ENCODE peak calls at places on chromosome 14, in five cellular contexts. M, X, S, Z and L are unnamed samples.

GRCh38 chr14:59464651-59465569 is at the start of gene GPR135:
- DNase-seq in S (peak; percentile 79), Z (peak; percentile 66), X (no peak), M (peak; percentile 41), L (peak; percentile 71)

GRCh38 chr14:58846682-58847465 is 209.1 kb downstream of the DACT1 start:
- DNase-seq in X (no peak), Z (no peak), S (no peak), M (no peak), L (no peak)

GRCh38 chr14:46197856-46198255 is 453.7 kb downstream of the RPL10L start:
- DNase-seq in S (no peak), Z (no peak), M (no peak), X (no peak), L (no peak)

GRCh38 chr14:97644365-97644764 is 847.2 kb downstream of the VRK1 start:
- DNase-seq in X (no peak), Z (no peak), M (no peak), S (no peak), L (no peak)

GRCh38 chr14:65332141-65332871 is 80.2 kb upstream of the FUT8 start:
- DNase-seq in M (no peak), X (no peak), Z (no peak), S (no peak), L (peak; percentile 11)

GRCh38 chr14:94665121-94665520 is 52.9 kb downstream of the SERPINA3 start:
- DNase-seq in S (no peak), Z (no peak), X (no peak), M (no peak), L (peak; percentile 20)

GRCh38 chr14:20998139-20998538 is 954 bp upstream of the SLC39A2 start:
- DNase-seq in S (no peak), X (no peak), Z (no peak), M (no peak), L (no peak)

GRCh38 chr14:31205681-31206535 is 1.7 kb downstream of the HECTD1 start:
- DNase-seq in X (no peak), S (peak; percentile 11), Z (peak; percentile 78), M (no peak), L (peak; percentile 43)

GRCh38 chr14:38400751-38401150 is 144.9 kb upstream of the CLEC14A start:
- DNase-seq in Z (no peak), M (no peak), X (no peak), S (no peak), L (no peak)

GRCh38 chr14:55416866-55417265 is 5.2 kb upstream of the ATG14 start:
- DNase-seq in X (no peak), M (no peak), Z (peak; percentile 18), S (no peak), L (peak; percentile 30)

GRCh38 chr14:99447739-99448138 is 32.9 kb downstream of the SETD3 start:
- DNase-seq in M (no peak), X (no peak), S (no peak), Z (no peak), L (no peak)

GRCh38 chr14:69013943-69014782 is 35.1 kb upstream of the ACTN1 start:
- DNase-seq in Z (peak; percentile 90), M (no peak), S (no peak), X (no peak), L (peak; percentile 56)

GRCh38 chr14:68283378-68284123 is 464.0 kb downstream of the RAD51B start:
- DNase-seq in X (peak; percentile 35), M (peak; percentile 41), Z (no peak), S (no peak), L (peak; percentile 36)

GRCh38 chr14:22653012-22653621 is 9.0 kb upstream of the OR6J1 start:
- DNase-seq in X (peak; percentile 12), M (peak; percentile 44), Z (peak; percentile 76), S (peak; percentile 40), L (peak; percentile 89)

GRCh38 chr14:105528197-105528858 is 1.9 kb downstream of the TMEM121 start:
- DNase-seq in X (peak; percentile 54), Z (peak; percentile 47), M (peak; percentile 72), S (peak; percentile 77), L (peak; percentile 84)

GRCh38 chr14:23481362-23481970 is 12.0 kb downstream of the NGDN start:
- DNase-seq in Z (peak; percentile 26), M (no peak), S (no peak), X (no peak), L (peak; percentile 43)

GRCh38 chr14:52850520-52850919 is 59.1 kb upstream of the GNPNAT1 start:
- DNase-seq in S (no peak), X (no peak), M (no peak), Z (no peak), L (no peak)

GRCh38 chr14:81265641-81266169 is 44.9 kb upstream of the GTF2A1 start:
- DNase-seq in M (no peak), X (no peak), S (no peak), Z (no peak), L (no peak)

GRCh38 chr14:51398898-51399297 is 158.9 kb downstream of the TMX1 start:
- DNase-seq in M (no peak), S (no peak), X (no peak), Z (peak; percentile 82), L (peak; percentile 58)

GRCh38 chr14:100471451-100472093 is 115.6 kb downstream of the BEGAIN start:
- DNase-seq in Z (no peak), X (no peak), M (no peak), S (peak; percentile 89), L (no peak)

GRCh38 chr14:99132821-99133562 is 139.0 kb downstream of the BCL11B start:
- DNase-seq in M (no peak), S (no peak), Z (no peak), X (no peak), L (no peak)

GRCh38 chr14:31692376-31692781 is 131.2 kb downstream of the NUBPL start:
- DNase-seq in S (peak; percentile 37), M (no peak), Z (peak; percentile 9), X (no peak), L (peak; percentile 3)

GRCh38 chr14:100738269-100738691 is 11.6 kb downstream of the DLK1 start:
- DNase-seq in X (no peak), M (no peak), Z (no peak), S (no peak), L (no peak)